ENCODE peak calls at places on chromosomes 11 and 22, in nine cellular contexts. P, R, X, T, M, K, F, U and L are unnamed samples.

GRCh38 chr11:121630041-121630440 is 177.3 kb upstream of the SORL1-AS1 start:
- DNase-seq in R (no peak), X (no peak), M (peak; percentile 42), T (no peak), U (peak; percentile 88), P (peak; percentile 82), F (no peak), K (peak; percentile 92), L (no peak)

GRCh38 chr11:31303644-31304043 is 65.9 kb downstream of the DCDC1 start:
- DNase-seq in X (no peak), R (no peak), K (no peak), U (no peak), F (no peak), P (no peak), T (no peak), M (no peak), L (no peak)

GRCh38 chr11:123653997-123654565 is 343 bp downstream of the SCN3B start:
- DNase-seq in R (peak; percentile 79), T (peak; percentile 24), X (peak; percentile 77), U (peak; percentile 68), P (peak; percentile 77), M (peak; percentile 60), F (peak; percentile 39), K (peak; percentile 60), L (peak; percentile 89)

GRCh38 chr11:70736461-70736860 is 338.1 kb downstream of the CTTN start:
- DNase-seq in U (no peak), X (no peak), T (no peak), M (no peak), F (no peak), R (no peak), K (no peak), P (no peak), L (no peak)

GRCh38 chr11:83921447-83922192 is 635.5 kb upstream of the CCDC90B start:
- DNase-seq in R (peak; percentile 21), M (no peak), F (no peak), X (no peak), K (no peak), P (no peak), U (no peak), T (no peak), L (no peak)

GRCh38 chr11:14623036-14623435 is 20.6 kb upstream of the PDE3B start:
- DNase-seq in F (no peak), P (no peak), T (no peak), R (peak; percentile 50), K (no peak), U (no peak), M (no peak), X (no peak), L (no peak)

GRCh38 chr11:11416917-11417316 is 63.9 kb upstream of the CSNK2A3 start:
- DNase-seq in T (peak; percentile 30), R (no peak), X (no peak), K (peak; percentile 75), M (peak; percentile 91), U (peak; percentile 89), P (peak; percentile 69), F (no peak), L (no peak)

GRCh38 chr22:24751518-24751917 is 23.0 kb downstream of the PIWIL3 start:
- DNase-seq in X (no peak), R (no peak), K (no peak), T (no peak), M (no peak), P (no peak), U (no peak), F (no peak), L (no peak)

GRCh38 chr11:127103586-127104388 is 103.2 kb upstream of the KIRREL3 start:
- DNase-seq in K (no peak), X (no peak), R (no peak), T (no peak), P (no peak), F (no peak), M (no peak), U (no peak), L (no peak)

GRCh38 chr22:42145175-42145574 is 14.6 kb upstream of the CYP2D6 start:
- DNase-seq in U (no peak), P (no peak), R (no peak), T (no peak), F (no peak), X (no peak), K (no peak), M (no peak), L (no peak)

GRCh38 chr11:94141511-94142307 is 13.1 kb downstream of the PANX1 start:
- DNase-seq in U (no peak), R (no peak), T (no peak), X (no peak), P (no peak), K (no peak), F (no peak), M (no peak), L (no peak)

GRCh38 chr11:115629456-115630015 is 125.3 kb upstream of the CADM1 start:
- DNase-seq in X (no peak), F (no peak), K (no peak), R (no peak), M (no peak), P (no peak), T (no peak), U (no peak), L (no peak)

GRCh38 chr11:120180571-120181445 is 30.0 kb upstream of the OAF start:
- DNase-seq in K (peak; percentile 85), U (peak; percentile 98), M (peak; percentile 56), X (peak; percentile 66), R (peak; percentile 53), F (peak; percentile 17), P (peak; percentile 59), T (no peak), L (no peak)

GRCh38 chr22:35134637-35135036 is 68.7 kb downstream of the ISX start:
- DNase-seq in T (no peak), M (no peak), K (no peak), R (no peak), X (no peak), F (peak; percentile 93), U (no peak), P (no peak), L (no peak)

GRCh38 chr11:11577246-11577855 is 44.5 kb downstream of the GALNT18 start:
- DNase-seq in P (no peak), M (peak; percentile 46), X (no peak), R (no peak), K (peak; percentile 42), T (no peak), F (peak; percentile 15), U (peak; percentile 47), L (no peak)

GRCh38 chr11:41665633-41666032 is 206.2 kb upstream of the LRRC4C start:
- DNase-seq in R (no peak), M (no peak), X (no peak), F (no peak), P (no peak), U (no peak), K (peak; percentile 22), T (no peak), L (no peak)

GRCh38 chr11:96191752-96192151 is 151.2 kb downstream of the MAML2 start:
- DNase-seq in F (no peak), M (no peak), K (no peak), R (no peak), X (no peak), T (no peak), U (no peak), P (no peak), L (no peak)

GRCh38 chr11:26227311-26227710 is 104.6 kb upstream of the ANO3 start:
- DNase-seq in K (peak; percentile 79), P (peak; percentile 92), F (no peak), M (peak; percentile 83), X (no peak), U (peak; percentile 91), T (no peak), R (peak; percentile 22), L (no peak)

GRCh38 chr22:27114186-27114585 is 456.8 kb downstream of the MIAT start:
- DNase-seq in K (no peak), R (no peak), T (no peak), F (no peak), M (no peak), U (no peak), P (no peak), X (no peak), L (no peak)
- H3K4me1 ChIP-seq in K (peaks cover 17% of the 10 kb centered on the region), R (no peaks in the 10 kb centered on the region), T (peaks cover 26% of the 10 kb centered on the region), F (no peaks in the 10 kb centered on the region), M (peaks cover 24% of the 10 kb centered on the region), U (peaks cover 50% of the 10 kb centered on the region), P (peaks cover 29% of the 10 kb centered on the region), X (peaks cover 20% of the 10 kb centered on the region), L (peaks cover 4% of the 10 kb centered on the region)

GRCh38 chr11:102552447-102553200 is 22.1 kb upstream of the MMP7 start:
- DNase-seq in M (no peak), P (peak; percentile 33), X (no peak), T (no peak), K (peak; percentile 96), U (no peak), F (peak; percentile 50), R (no peak), L (peak; percentile 66)

GRCh38 chr11:102553835-102554282 is 23.3 kb upstream of the MMP7 start:
- DNase-seq in X (no peak), K (no peak), R (no peak), F (no peak), U (no peak), T (no peak), M (no peak), P (no peak), L (no peak)

GRCh38 chr11:102555091-102555490 is 24.5 kb upstream of the MMP7 start:
- DNase-seq in P (no peak), X (no peak), U (no peak), F (no peak), T (no peak), K (no peak), R (no peak), M (no peak), L (no peak)

GRCh38 chr11:102551188-102551781 is 20.7 kb upstream of the MMP7 start:
- DNase-seq in K (no peak), F (no peak), M (no peak), X (no peak), U (no peak), T (no peak), P (no peak), R (no peak), L (no peak)

DNA sequence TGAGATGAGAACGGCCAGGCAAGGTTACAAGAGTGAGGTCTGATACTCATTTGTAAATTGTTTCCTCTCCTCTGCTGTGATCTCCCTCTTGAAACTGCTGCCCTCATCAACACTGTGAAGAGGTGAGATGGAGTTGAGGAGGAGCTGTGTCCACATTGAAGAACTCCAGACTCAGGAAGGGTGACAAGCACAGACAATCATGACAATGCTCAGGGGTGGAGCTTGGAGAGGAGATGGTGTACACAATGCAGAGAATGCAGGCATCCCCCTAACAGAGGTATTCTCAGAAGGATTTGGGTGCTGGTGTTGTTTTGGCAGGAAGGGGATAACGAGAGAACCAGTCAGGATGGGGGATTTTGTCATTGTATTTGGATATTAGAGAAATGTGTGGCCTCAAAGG is 21.5 kb upstream of the MMP7 start:
- DNase-seq in M (no peak), T (no peak), R (no peak), F (no peak), U (no peak), P (no peak), X (no peak), K (no peak), L (no peak)
- H3K4me1 ChIP-seq in M (peaks cover 2% of the 10 kb centered on the region), T (no peaks in the 10 kb centered on the region), R (peaks cover 15% of the 10 kb centered on the region), F (no peaks in the 10 kb centered on the region), U (no peaks in the 10 kb centered on the region), P (peaks cover 15% of the 10 kb centered on the region), X (peaks cover under 1% of the 10 kb centered on the region), K (no peaks in the 10 kb centered on the region), L (no peaks in the 10 kb centered on the region)

GRCh38 chr11:63917685-63918523 is 940 bp upstream of the RCOR2 start:
- DNase-seq in U (peak; percentile 55), X (peak; percentile 88), P (no peak), F (peak; percentile 90), R (peak; percentile 94), T (peak; percentile 70), K (no peak), M (peak; percentile 70), L (peak; percentile 88)
- H3K4me1 ChIP-seq in U (peaks cover 13% of the 10 kb centered on the region), X (peaks cover 44% of the 10 kb centered on the region), P (peaks cover 28% of the 10 kb centered on the region), F (peaks cover 35% of the 10 kb centered on the region), R (peaks cover 27% of the 10 kb centered on the region), T (peaks cover 51% of the 10 kb centered on the region), K (peaks cover 19% of the 10 kb centered on the region), M (peaks cover 55% of the 10 kb centered on the region), L (peaks cover 44% of the 10 kb centered on the region)

GRCh38 chr22:45678961-45679912 is 7.6 kb downstream of the ATXN10 start:
- DNase-seq in T (no peak), U (peak; percentile 88), M (peak; percentile 34), X (no peak), K (peak; percentile 87), R (no peak), P (peak; percentile 52), F (no peak), L (no peak)
- H3K4me1 ChIP-seq in T (peaks cover 13% of the 10 kb centered on the region), U (peaks cover 77% of the 10 kb centered on the region), M (peaks cover 22% of the 10 kb centered on the region), X (peaks cover 44% of the 10 kb centered on the region), K (peaks cover 24% of the 10 kb centered on the region), R (peaks cover 19% of the 10 kb centered on the region), P (peaks cover 26% of the 10 kb centered on the region), F (no peaks in the 10 kb centered on the region), L (peaks cover 13% of the 10 kb centered on the region)